ENCODE peak calls at places on chromosomes 7 and 10, in nine cellular contexts. N is dermis blood vessel endothelial cell; O is central memory CD8-positive, alpha-beta T cell; T is psoas muscle; S is PC-3; H is NCI-H2227 treated with DMSO at 0.1 percent for 48 hours; M is AG08395; I is PC-9; B is OCI-LY7. X is an unnamed sample.

GRCh38 chr7:139016931-139017511 is 18.8 kb downstream of the ZC3HAV1L start:
- DNase-seq in N (peak), S (peak), O (peak), B (peak), T (peak), I (peak), M (peak), H (peak), X (peak)

GRCh38 chr10:48670978-48671913 is 13.4 kb upstream of the WDFY4 start:
- DNase-seq in I (no peak), M (no peak), B (peak), H (no peak), S (no peak), O (no peak), N (no peak), T (no peak), X (peak)

GRCh38 chr10:70958396-70958795 is 70.0 kb upstream of the PCBD1 start:
- DNase-seq in O (no peak), N (no peak), M (no peak), S (no peak), H (no peak), I (no peak), T (no peak), B (no peak), X (no peak)

GRCh38 chr7:41637051-41637450 is 65.8 kb downstream of the INHBA start:
- DNase-seq in M (no peak), I (no peak), T (no peak), O (no peak), B (no peak), H (no peak), N (no peak), S (peak), X (no peak)

GRCh38 chr7:16647435-16647960 is 1.5 kb downstream of the BZW2 start:
- DNase-seq in O (no peak), M (no peak), B (peak), N (no peak), I (no peak), S (no peak), T (no peak), H (no peak), X (no peak)

GRCh38 chr7:149147072-149147729 is at the start of gene ZNF398:
- DNase-seq in O (peak), I (peak), T (peak), H (peak), S (peak), N (peak), B (peak), M (peak), X (peak)

GRCh38 chr7:3092468-3092867 is 48.8 kb upstream of the CARD11 start:
- DNase-seq in B (peak), M (no peak), T (peak), O (peak), S (no peak), N (no peak), H (no peak), I (no peak), X (no peak)

GRCh38 chr10:60733189-60733815 is 45.0 kb upstream of the CDK1 start:
- DNase-seq in N (peak), H (no peak), T (peak), O (peak), I (peak), M (peak), B (no peak), S (peak), X (peak)

GRCh38 chr10:62619409-62619730 is 185.2 kb upstream of the ADO start:
- DNase-seq in H (no peak), T (no peak), S (no peak), N (no peak), I (no peak), O (no peak), B (no peak), M (no peak), X (no peak)

GRCh38 chr10:10092581-10092980 is 925.1 kb upstream of the CELF2 start:
- DNase-seq in S (no peak), T (no peak), I (no peak), N (no peak), O (no peak), M (peak), H (no peak), B (no peak), X (peak)

GRCh38 chr7:113831509-113831908 is 87.3 kb downstream of the PPP1R3A start:
- DNase-seq in O (no peak), B (no peak), S (peak), N (no peak), H (no peak), T (no peak), I (no peak), M (no peak), X (no peak)

GRCh38 chr7:53191296-53191695 is 155.9 kb downstream of the POM121L12 start:
- DNase-seq in O (no peak), T (no peak), B (no peak), I (no peak), M (no peak), H (no peak), S (no peak), N (no peak), X (no peak)

GRCh38 chr10:1715821-1716220 is 21.5 kb downstream of the ADARB2 start:
- DNase-seq in B (peak), I (no peak), T (no peak), M (no peak), O (no peak), H (no peak), S (peak), N (no peak), X (no peak)

GRCh38 chr10:4283841-4284610 is 499.0 kb upstream of the KLF6 start:
- DNase-seq in O (no peak), M (peak), T (peak), S (no peak), H (no peak), B (no peak), I (no peak), N (no peak), X (no peak)

GRCh38 chr7:94177441-94177840 is 173.3 kb upstream of the BET1 start:
- DNase-seq in S (no peak), B (no peak), N (peak), T (no peak), H (no peak), O (no peak), I (no peak), M (no peak), X (no peak)

GRCh38 chr10:100743626-100744135 is 1.7 kb upstream of the PAX2 start:
- DNase-seq in T (no peak), I (no peak), H (no peak), N (peak), B (peak), O (no peak), M (peak), S (peak), X (peak)

GRCh38 chr7:146772581-146772980 is 656.0 kb downstream of the CNTNAP2 start:
- DNase-seq in O (no peak), B (peak), I (no peak), T (no peak), S (peak), N (no peak), M (no peak), H (no peak), X (no peak)

GRCh38 chr10:127196955-127197432 is 603 bp upstream of the INSYN2A start:
- DNase-seq in I (no peak), M (no peak), N (no peak), B (no peak), T (no peak), S (no peak), H (no peak), O (no peak), X (peak)

GRCh38 chr7:63096141-63096540 is 902.5 kb upstream of the ZNF722 start:
- DNase-seq in N (no peak), I (no peak), S (no peak), B (no peak), H (no peak), O (no peak), M (no peak), T (no peak), X (no peak)

GRCh38 chr7:71735961-71736556 is 604.1 kb downstream of the GALNT17 start:
- DNase-seq in O (no peak), B (peak), T (peak), N (peak), M (peak), H (peak), I (no peak), S (peak), X (peak)

GRCh38 chr7:33185786-33186185 is 56.4 kb downstream of the BBS9 start:
- DNase-seq in M (peak), O (no peak), I (peak), N (peak), T (no peak), H (peak), B (peak), S (peak), X (peak)

GRCh38 chr10:533186-533585 is 156.3 kb downstream of the DIP2C start:
- DNase-seq in B (no peak), H (no peak), M (no peak), I (no peak), O (no peak), N (no peak), T (no peak), S (no peak), X (no peak)

GRCh38 chr10:128210215-128211063 is 84.2 kb upstream of the MKI67 start:
- DNase-seq in H (no peak), T (peak), N (peak), M (peak), S (peak), O (peak), I (no peak), B (no peak), X (peak)

GRCh38 chr10:101330236-101331225 is 23.4 kb upstream of the BTRC start:
- DNase-seq in T (no peak), O (no peak), N (no peak), H (no peak), S (no peak), I (no peak), B (no peak), M (peak), X (no peak)

GRCh38 chr10:59880019-59880717 is 26.2 kb downstream of the CCDC6 start:
- DNase-seq in T (no peak), H (no peak), O (no peak), B (no peak), S (no peak), N (no peak), M (no peak), I (no peak), X (no peak)

GRCh38 chr7:139782932-139783331 is 5.1 kb upstream of the HIPK2 start:
- DNase-seq in I (no peak), H (no peak), N (peak), S (no peak), T (no peak), O (no peak), B (no peak), M (no peak), X (no peak)

GRCh38 chr10:60508831-60509230 is 119.2 kb upstream of the ANK3 start:
- DNase-seq in O (no peak), N (no peak), H (no peak), M (no peak), B (no peak), T (no peak), S (no peak), I (no peak), X (no peak)

GRCh38 chr7:140214075-140214684 is 37.4 kb upstream of the KDM7A start:
- DNase-seq in I (peak), B (no peak), O (no peak), M (no peak), N (no peak), T (peak), H (no peak), S (peak), X (peak)

GRCh38 chr10:21020545-21020944 is 123.4 kb upstream of the NEBL start:
- DNase-seq in M (no peak), N (peak), O (no peak), H (no peak), T (no peak), B (peak), I (no peak), S (peak), X (no peak)

GRCh38 chr10:62597226-62597625 is 207.3 kb upstream of the ADO start:
- DNase-seq in I (no peak), M (peak), B (no peak), H (no peak), S (peak), O (no peak), T (no peak), N (no peak), X (no peak)

GRCh38 chr10:4844864-4845263 is 18.9 kb downstream of the AKR1E2 start:
- DNase-seq in S (no peak), B (no peak), H (no peak), N (no peak), M (no peak), T (no peak), O (no peak), I (no peak), X (no peak)

GRCh38 chr7:16585540-16585939 is 58.9 kb downstream of the LRRC72 start:
- DNase-seq in S (no peak), I (no peak), N (no peak), H (no peak), M (no peak), T (no peak), O (no peak), B (no peak), X (no peak)

GRCh38 chr7:102931757-102932156 is 19.0 kb downstream of the LRRC17 start:
- DNase-seq in M (no peak), I (no peak), B (no peak), S (peak), H (no peak), T (no peak), O (no peak), N (no peak), X (no peak)

GRCh38 chr7:105387621-105388372 is 924 bp downstream of the SRPK2 start:
- DNase-seq in O (peak), I (peak), H (peak), S (peak), N (peak), M (peak), T (peak), B (peak), X (peak)

GRCh38 chr10:34815174-34816066 is at the start of gene PARD3:
- DNase-seq in I (no peak), B (no peak), T (peak), M (peak), S (peak), N (peak), H (peak), O (no peak), X (peak)

GRCh38 chr7:145036592-145037386 is 200.9 kb upstream of the TPK1 start:
- DNase-seq in M (peak), B (peak), N (peak), H (no peak), I (peak), O (no peak), S (peak), T (no peak), X (peak)

GRCh38 chr7:11650030-11650429 is 182.0 kb downstream of the THSD7A start:
- DNase-seq in B (no peak), T (no peak), H (no peak), S (peak), N (peak), M (no peak), O (no peak), I (no peak), X (no peak)

GRCh38 chr10:71262027-71262426 is 49.7 kb downstream of the UNC5B start:
- DNase-seq in I (no peak), N (no peak), M (no peak), T (no peak), B (no peak), H (peak), S (no peak), O (no peak), X (no peak)

GRCh38 chr10:32957341-32958084 is 517 bp downstream of the ITGB1 start:
- DNase-seq in T (peak), B (peak), N (peak), S (peak), H (no peak), O (peak), I (no peak), M (peak), X (no peak)

GRCh38 chr7:69114374-69114773 is 483.9 kb upstream of the AUTS2 start:
- DNase-seq in N (no peak), O (no peak), B (no peak), I (no peak), S (no peak), T (no peak), H (no peak), M (peak), X (no peak)

X was measured in NCI-H345.